ENCODE peak calls at places on chromosome 15, in seven cellular contexts. W is thoracic aorta, B is transverse colon, N is WERI-Rb-1, R is tibial nerve, U is fibroblast of lung, E is astrocyte. X is an unnamed sample.

GRCh38 chr15:46644493-46645481 is 1010.0 kb downstream of the SQOR start:
- DNase-seq in W (no peak), U (no peak), N (no peak), B (no peak), E (no peak), R (no peak), X (no peak)

GRCh38 chr15:90388462-90389182 is 580 bp downstream of the IQGAP1 start:
- DNase-seq in N (peak; percentile 46), E (peak; percentile 48), R (peak; percentile 46), U (peak; percentile 59), B (peak; percentile 73), W (peak; percentile 40), X (peak; percentile 64)

GRCh38 chr15:90902996-90903732 is at the start of gene MAN2A2:
- DNase-seq in W (no peak), N (peak; percentile 36), R (no peak), U (peak; percentile 55), B (peak; percentile 78), E (peak; percentile 36), X (peak; percentile 46)

GRCh38 chr15:71997691-71998090 is 120.3 kb downstream of the MYO9A start:
- DNase-seq in B (no peak), N (no peak), U (peak; percentile 49), R (no peak), W (no peak), E (peak; percentile 43), X (no peak)

GRCh38 chr15:71801935-71802655 is 8.3 kb upstream of the NR2E3 start:
- DNase-seq in U (no peak), W (no peak), R (no peak), E (no peak), B (no peak), N (no peak), X (no peak)

GRCh38 chr15:69474291-69474690 is 21.7 kb downstream of the RPLP1 start:
- DNase-seq in N (no peak), W (no peak), U (peak; percentile 69), R (no peak), B (no peak), E (peak; percentile 55), X (peak; percentile 21)

GRCh38 chr15:86634992-86635608 is 555.4 kb downstream of the AGBL1 start:
- DNase-seq in E (no peak), W (no peak), R (no peak), U (no peak), N (no peak), B (no peak), X (no peak)

GRCh38 chr15:64740361-64741170 is 34.8 kb downstream of the RBPMS2 start:
- DNase-seq in N (peak; percentile 28), R (no peak), E (peak; percentile 39), W (no peak), U (peak; percentile 45), B (peak; percentile 74), X (peak; percentile 81)

GRCh38 chr15:66780172-66780972 is 78.3 kb downstream of the SMAD6 start:
- DNase-seq in N (no peak), B (peak; percentile 62), E (peak; percentile 91), U (peak; percentile 95), W (peak; percentile 26), R (no peak), X (peak; percentile 64)

GRCh38 chr15:29822685-29823459 is 604 bp upstream of the TJP1 start:
- DNase-seq in B (peak; percentile 72), E (peak; percentile 80), R (peak; percentile 35), W (peak; percentile 48), U (peak; percentile 85), N (no peak), X (peak; percentile 84)

GRCh38 chr15:40277472-40277871 is 5.4 kb downstream of the ANKRD63 start:
- DNase-seq in N (no peak), U (no peak), R (no peak), B (no peak), W (no peak), E (no peak), X (no peak)

DNA sequence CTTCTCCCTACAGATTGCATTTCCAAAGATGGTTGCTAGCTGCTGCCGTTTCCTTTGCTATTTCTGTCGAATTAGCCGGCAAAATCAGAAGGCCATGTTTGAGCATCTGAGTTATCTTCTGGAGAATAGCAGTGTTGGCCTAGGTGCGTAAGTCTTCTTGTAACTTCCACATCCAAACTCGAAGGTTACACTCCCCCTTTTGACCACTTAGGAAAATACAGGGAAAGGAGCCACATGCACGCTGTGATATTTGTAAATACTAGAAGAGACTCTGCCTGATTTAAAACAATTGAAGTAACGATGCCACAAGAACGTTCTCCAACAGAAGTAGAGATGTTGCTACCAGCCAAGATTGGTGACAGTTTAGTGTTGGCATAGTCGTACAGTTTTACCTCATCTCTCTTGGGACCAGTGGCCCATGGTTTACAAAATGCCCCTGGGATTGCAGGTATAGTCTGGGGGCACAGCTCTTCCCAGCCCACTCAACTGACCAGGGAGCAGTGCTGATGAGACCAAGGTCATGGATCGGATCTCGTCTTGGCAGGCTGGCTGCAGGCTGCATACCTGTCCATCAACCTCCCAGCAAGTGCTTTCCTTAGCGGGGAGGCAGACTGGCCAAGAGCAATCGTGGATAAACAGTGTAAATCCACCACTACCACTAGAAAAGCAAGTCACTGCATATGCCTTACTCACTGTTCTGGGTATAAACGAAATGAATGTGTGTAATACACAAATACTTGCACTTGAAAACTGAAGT is 268.4 kb upstream of the CHRM5 start:
- DNase-seq in B (no peak), R (no peak), E (no peak), U (no peak), N (no peak), W (no peak), X (peak; percentile 17)
- TF ChIP-seq CTCF in B (no peak), R (no peak), E (peak; percentile 22), U (peak; percentile 30), N (peak; percentile 44), W (no peak), X (peak; percentile 34)

GRCh38 chr15:82058517-82059204 is 12.8 kb upstream of the MEX3B start:
- DNase-seq in U (no peak), N (no peak), R (no peak), B (no peak), E (no peak), W (no peak), X (no peak)
- H3K4me3 ChIP-seq in U (no peak overlapping the region), N (no peak overlapping the region), R (no peak overlapping the region), B (no peak overlapping the region), E (no peak overlapping the region), W (no peak overlapping the region), X (no peak overlapping the region)

DNA sequence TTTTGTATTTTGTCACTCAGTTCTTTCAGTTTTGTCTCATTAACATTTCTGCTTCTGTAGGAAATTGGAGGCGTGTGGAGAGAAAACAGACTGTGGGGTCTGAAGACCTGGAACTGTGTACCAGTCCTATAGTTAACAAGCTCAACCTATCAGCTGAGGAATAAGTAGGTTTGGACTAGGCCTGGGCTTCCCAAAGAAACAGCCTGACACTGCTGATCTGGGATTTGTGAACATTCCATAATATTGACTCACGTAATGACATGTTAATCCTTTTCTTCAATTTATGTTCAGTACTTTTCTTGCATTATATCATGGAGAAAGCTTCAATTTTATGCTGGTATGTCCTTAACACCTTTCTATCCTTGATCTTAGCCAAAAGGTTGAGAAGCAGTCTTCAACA is 181.6 kb upstream of the RORA start:
- DNase-seq in U (no peak), W (no peak), B (no peak), R (no peak), N (no peak), E (no peak), X (no peak)
- TF ChIP-seq CTCF in U (no peak), W (no peak), B (no peak), R (no peak), N (no peak), E (no peak), X (no peak)

GRCh38 chr15:47819158-47819557 is 101.9 kb downstream of the SEMA6D start:
- DNase-seq in R (no peak), W (no peak), U (no peak), N (no peak), E (no peak), B (no peak), X (no peak)

GRCh38 chr15:47817825-47818681 is 100.7 kb downstream of the SEMA6D start:
- DNase-seq in B (no peak), W (no peak), N (no peak), U (no peak), E (no peak), R (no peak), X (no peak)

GRCh38 chr15:47822066-47822465 is 104.8 kb downstream of the SEMA6D start:
- DNase-seq in R (no peak), U (no peak), B (no peak), E (no peak), N (no peak), W (no peak), X (peak; percentile 47)

GRCh38 chr15:47820780-47821319 is 103.5 kb downstream of the SEMA6D start:
- DNase-seq in W (no peak), E (peak; percentile 94), N (no peak), B (no peak), U (peak; percentile 93), R (no peak), X (peak; percentile 75)

GRCh38 chr15:47820047-47820779 is 102.9 kb downstream of the SEMA6D start:
- DNase-seq in U (peak; percentile 65), W (no peak), B (no peak), N (no peak), R (no peak), E (peak; percentile 62), X (peak; percentile 57)
- H3K4me3 ChIP-seq in U (no peak overlapping the region), W (no peak overlapping the region), B (no peak overlapping the region), N (no peak overlapping the region), R (no peak overlapping the region), E (no peak overlapping the region), X (no peak overlapping the region)

DNA sequence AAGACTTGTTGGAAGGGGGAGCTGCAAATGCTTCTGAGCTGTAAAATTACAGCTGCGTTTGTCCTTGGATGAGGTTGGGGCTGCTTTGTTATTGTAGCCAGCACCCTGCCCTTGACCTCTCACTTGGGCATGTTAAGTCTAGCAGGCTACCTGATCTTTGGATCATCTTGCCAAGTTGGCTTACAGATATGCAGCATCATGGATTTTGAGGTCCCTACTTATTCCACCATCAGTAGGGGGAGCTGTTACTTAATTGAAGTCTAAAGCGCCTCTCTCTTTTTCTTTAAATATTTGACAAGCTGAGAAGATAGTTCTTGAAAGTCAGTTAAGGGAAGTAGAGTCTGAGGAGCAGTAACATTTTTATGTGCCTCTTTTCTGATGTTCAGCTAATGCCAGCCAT is 793.0 kb downstream of the MCTP2 start:
- DNase-seq in E (peak; percentile 22), U (peak; percentile 45), B (no peak), N (no peak), R (no peak), W (no peak), X (peak; percentile 54)
- TF ChIP-seq CTCF in E (peak; percentile 46), U (peak; percentile 56), B (no peak), N (peak; percentile 29), R (peak; percentile 15), W (peak; percentile 21), X (peak; percentile 55)

DNA sequence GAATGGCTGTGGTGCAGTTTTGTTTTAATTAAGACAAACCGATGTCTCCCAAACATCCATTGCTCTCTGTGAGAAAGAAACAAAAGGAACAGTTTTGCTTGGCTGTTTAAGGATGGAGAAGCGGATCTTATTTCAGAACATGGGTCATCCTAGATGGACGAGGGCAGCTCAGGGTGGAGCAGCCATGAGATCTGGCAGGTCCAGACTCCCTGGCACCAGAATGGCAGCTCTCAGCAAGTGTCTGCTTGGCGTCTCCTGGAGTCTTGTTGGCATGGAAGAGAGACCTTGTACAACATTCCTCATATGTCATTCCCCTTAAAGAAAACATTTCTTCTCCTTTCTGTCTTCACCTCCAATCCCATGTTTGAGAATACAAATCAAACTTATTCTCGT is 93.8 kb downstream of the ADAMTSL3 start:
- DNase-seq in R (no peak), W (no peak), U (no peak), E (no peak), N (no peak), B (no peak), X (no peak)
- H3K4me3 ChIP-seq in R (no peak overlapping the region), W (peak overlapping the region; percentile 49), U (no peak overlapping the region), E (no peak overlapping the region), N (no peak overlapping the region), B (peak overlapping the region; percentile 16), X (no peak overlapping the region)